ENCODE peak calls at places on chromosomes 7 and 10, in five cellular contexts. One of them, this sample, is unnamed. For H3K27me3, the result is how much of the 10 kb centered on the place peaks cover.

GRCh38 chr10:16910795-16911164 is 93.6 kb upstream of the RSU1 start:
- DNase-seq in uterus: no peak
- DNase-seq in right cardiac atrium: no peak
- DNase-seq in body of pancreas: no peak
- DNase-seq in CD8-positive, alpha-beta T cell: no peak
- DNase-seq in this sample: no peak

GRCh38 chr10:127919418-127920191 is 12.7 kb downstream of the PTPRE start:
- DNase-seq in uterus: no peak
- DNase-seq in CD8-positive, alpha-beta T cell: no peak
- DNase-seq in body of pancreas: no peak
- DNase-seq in right cardiac atrium: peak
- DNase-seq in this sample: no peak

GRCh38 chr7:157691521-157692155 is 354.8 kb downstream of the DNAJB6 start:
- DNase-seq in CD8-positive, alpha-beta T cell: no peak
- DNase-seq in uterus: no peak
- DNase-seq in body of pancreas: peak
- DNase-seq in right cardiac atrium: peak
- DNase-seq in this sample: no peak

GRCh38 chr7:54773472-54774399 is 14.7 kb upstream of the SEC61G start:
- DNase-seq in CD8-positive, alpha-beta T cell: peak
- DNase-seq in body of pancreas: peak
- DNase-seq in uterus: peak
- DNase-seq in right cardiac atrium: peak
- DNase-seq in this sample: peak

GRCh38 chr7:74282748-74283459 is 6.3 kb upstream of the CLIP2 start:
- DNase-seq in uterus: no peak
- DNase-seq in body of pancreas: no peak
- DNase-seq in CD8-positive, alpha-beta T cell: no peak
- DNase-seq in right cardiac atrium: no peak
- DNase-seq in this sample: no peak

GRCh38 chr10:76583711-76584161 is 1053.9 kb downstream of the KCNMA1 start:
- DNase-seq in uterus: no peak
- DNase-seq in body of pancreas: no peak
- DNase-seq in right cardiac atrium: no peak
- DNase-seq in CD8-positive, alpha-beta T cell: no peak
- DNase-seq in this sample: no peak

GRCh38 chr7:26198133-26198780 is 2.3 kb downstream of the HNRNPA2B1 start:
- DNase-seq in uterus: no peak
- DNase-seq in right cardiac atrium: no peak
- DNase-seq in CD8-positive, alpha-beta T cell: no peak
- DNase-seq in body of pancreas: no peak
- DNase-seq in this sample: peak

GRCh38 chr7:64774204-64774842 is 19.9 kb upstream of the ZNF138 start:
- DNase-seq in body of pancreas: no peak
- DNase-seq in CD8-positive, alpha-beta T cell: no peak
- DNase-seq in uterus: no peak
- DNase-seq in right cardiac atrium: no peak
- DNase-seq in this sample: no peak

GRCh38 chr7:46990761-46991160 is 591.1 kb downstream of the TNS3 start:
- DNase-seq in right cardiac atrium: no peak
- DNase-seq in body of pancreas: no peak
- DNase-seq in CD8-positive, alpha-beta T cell: no peak
- DNase-seq in uterus: no peak
- DNase-seq in this sample: no peak

GRCh38 chr10:132709471-132709951 is 76.4 kb downstream of the NKX6-2 start:
- DNase-seq in body of pancreas: no peak
- DNase-seq in CD8-positive, alpha-beta T cell: no peak
- DNase-seq in uterus: no peak
- DNase-seq in right cardiac atrium: peak
- DNase-seq in this sample: no peak

GRCh38 chr10:10923029-10923668 is 94.5 kb upstream of the CELF2 start:
- DNase-seq in body of pancreas: no peak
- DNase-seq in uterus: no peak
- DNase-seq in CD8-positive, alpha-beta T cell: no peak
- DNase-seq in right cardiac atrium: no peak
- DNase-seq in this sample: no peak

GRCh38 chr10:76082956-76083355 is 651.5 kb downstream of the LRMDA start:
- DNase-seq in right cardiac atrium: no peak
- DNase-seq in uterus: no peak
- DNase-seq in body of pancreas: no peak
- DNase-seq in CD8-positive, alpha-beta T cell: no peak
- DNase-seq in this sample: no peak

GRCh38 chr7:55400191-55400590 is 35.1 kb downstream of the LANCL2 start:
- DNase-seq in right cardiac atrium: no peak
- DNase-seq in uterus: no peak
- DNase-seq in body of pancreas: no peak
- DNase-seq in CD8-positive, alpha-beta T cell: no peak
- DNase-seq in this sample: no peak

GRCh38 chr7:82755705-82756551 is 312.4 kb upstream of the CACNA2D1 start:
- DNase-seq in CD8-positive, alpha-beta T cell: no peak
- DNase-seq in uterus: no peak
- DNase-seq in right cardiac atrium: no peak
- DNase-seq in body of pancreas: no peak
- DNase-seq in this sample: no peak

GRCh38 chr7:41693150-41693997 is 9.5 kb downstream of the INHBA start:
- DNase-seq in right cardiac atrium: peak
- DNase-seq in uterus: peak
- DNase-seq in CD8-positive, alpha-beta T cell: no peak
- DNase-seq in body of pancreas: no peak
- DNase-seq in this sample: no peak

GRCh38 chr7:41730668-41731067 is 27.8 kb upstream of the INHBA start:
- DNase-seq in CD8-positive, alpha-beta T cell: no peak
- DNase-seq in uterus: no peak
- DNase-seq in body of pancreas: no peak
- DNase-seq in right cardiac atrium: no peak
- DNase-seq in this sample: no peak

GRCh38 chr7:90678986-90679385 is 82.9 kb downstream of the CDK14 start:
- DNase-seq in uterus: no peak
- DNase-seq in right cardiac atrium: no peak
- DNase-seq in CD8-positive, alpha-beta T cell: no peak
- DNase-seq in body of pancreas: no peak
- DNase-seq in this sample: no peak

GRCh38 chr7:8442814-8443304 is 9.4 kb downstream of the NXPH1 start:
- DNase-seq in right cardiac atrium: peak
- DNase-seq in CD8-positive, alpha-beta T cell: peak
- DNase-seq in body of pancreas: peak
- DNase-seq in uterus: no peak
- DNase-seq in this sample: peak

GRCh38 chr10:79436850-79437103 is 8.6 kb downstream of the ZCCHC24 start:
- DNase-seq in body of pancreas: no peak
- DNase-seq in right cardiac atrium: no peak
- DNase-seq in uterus: no peak
- DNase-seq in CD8-positive, alpha-beta T cell: no peak
- DNase-seq in this sample: no peak

GRCh38 chr7:150686030-150686626 is 622 bp downstream of the GIMAP2 start:
- DNase-seq in right cardiac atrium: no peak
- DNase-seq in uterus: no peak
- DNase-seq in body of pancreas: no peak
- DNase-seq in CD8-positive, alpha-beta T cell: no peak
- DNase-seq in this sample: peak

GRCh38 chr10:22054946-22055345 is 51.4 kb upstream of the DNAJC1 start:
- DNase-seq in body of pancreas: no peak
- DNase-seq in CD8-positive, alpha-beta T cell: no peak
- DNase-seq in right cardiac atrium: no peak
- DNase-seq in uterus: no peak
- DNase-seq in this sample: no peak

GRCh38 chr10:132961864-132962622 is 19.7 kb upstream of the CFAP46 start:
- DNase-seq in uterus: peak
- DNase-seq in CD8-positive, alpha-beta T cell: peak
- DNase-seq in right cardiac atrium: peak
- DNase-seq in body of pancreas: peak
- DNase-seq in this sample: peak

GRCh38 chr7:4665661-4666060 is 16.4 kb upstream of the FOXK1 start:
- DNase-seq in CD8-positive, alpha-beta T cell: no peak
- DNase-seq in right cardiac atrium: no peak
- DNase-seq in uterus: no peak
- DNase-seq in body of pancreas: no peak
- DNase-seq in this sample: no peak

GRCh38 chr7:1647961-1648631 is 22.0 kb upstream of the ELFN1 start:
- DNase-seq in uterus: no peak
- DNase-seq in body of pancreas: peak
- DNase-seq in CD8-positive, alpha-beta T cell: no peak
- DNase-seq in right cardiac atrium: peak
- DNase-seq in this sample: no peak

GRCh38 chr10:130747359-130747758 is 564.2 kb downstream of the TCERG1L start:
- DNase-seq in body of pancreas: no peak
- DNase-seq in CD8-positive, alpha-beta T cell: no peak
- DNase-seq in right cardiac atrium: no peak
- DNase-seq in uterus: no peak
- DNase-seq in this sample: no peak

GRCh38 chr7:157690833-157691382 is 354.1 kb downstream of the DNAJB6 start:
- DNase-seq in body of pancreas: peak
- DNase-seq in right cardiac atrium: peak
- DNase-seq in uterus: peak
- DNase-seq in CD8-positive, alpha-beta T cell: no peak
- DNase-seq in this sample: no peak

GRCh38 chr7:64642875-64643274 is 23.1 kb upstream of the ZNF107 start:
- DNase-seq in CD8-positive, alpha-beta T cell: no peak
- DNase-seq in body of pancreas: no peak
- DNase-seq in uterus: no peak
- DNase-seq in right cardiac atrium: no peak
- DNase-seq in this sample: no peak

GRCh38 chr7:156725982-156726381 is 85.4 kb downstream of the RNF32 start:
- DNase-seq in body of pancreas: no peak
- DNase-seq in uterus: no peak
- DNase-seq in CD8-positive, alpha-beta T cell: no peak
- DNase-seq in right cardiac atrium: no peak
- DNase-seq in this sample: no peak

GRCh38 chr7:3243256-3243655 is 57.8 kb upstream of the SDK1 start:
- DNase-seq in uterus: no peak
- DNase-seq in right cardiac atrium: no peak
- DNase-seq in body of pancreas: no peak
- DNase-seq in CD8-positive, alpha-beta T cell: no peak
- DNase-seq in this sample: no peak

GRCh38 chr10:8404721-8405120 is 350.2 kb downstream of the GATA3 start:
- DNase-seq in CD8-positive, alpha-beta T cell: peak
- DNase-seq in body of pancreas: no peak
- DNase-seq in right cardiac atrium: no peak
- DNase-seq in uterus: no peak
- DNase-seq in this sample: peak

GRCh38 chr10:99742701-99743100 is 10.7 kb downstream of the CUTC start:
- DNase-seq in uterus: no peak
- DNase-seq in body of pancreas: no peak
- DNase-seq in right cardiac atrium: no peak
- DNase-seq in CD8-positive, alpha-beta T cell: no peak
- DNase-seq in this sample: no peak

GRCh38 chr10:32112055-32112454 is 55.8 kb upstream of the KIF5B start:
- DNase-seq in body of pancreas: no peak
- DNase-seq in right cardiac atrium: no peak
- DNase-seq in CD8-positive, alpha-beta T cell: no peak
- DNase-seq in uterus: no peak
- DNase-seq in this sample: no peak

GRCh38 chr10:77710759-77711682 is 73.4 kb upstream of the KCNMA1 start:
- DNase-seq in uterus: peak
- DNase-seq in right cardiac atrium: peak
- DNase-seq in body of pancreas: peak
- DNase-seq in CD8-positive, alpha-beta T cell: peak
- DNase-seq in this sample: peak

GRCh38 chr10:60130130-60130579 is 223.8 kb upstream of the CCDC6 start:
- DNase-seq in CD8-positive, alpha-beta T cell: no peak
- DNase-seq in body of pancreas: peak
- DNase-seq in uterus: no peak
- DNase-seq in right cardiac atrium: no peak
- DNase-seq in this sample: no peak

GRCh38 chr10:126017961-126018560 is 121.7 kb downstream of the FANK1 start:
- DNase-seq in CD8-positive, alpha-beta T cell: no peak
- DNase-seq in body of pancreas: no peak
- DNase-seq in right cardiac atrium: no peak
- DNase-seq in uterus: no peak
- DNase-seq in this sample: no peak

DNA sequence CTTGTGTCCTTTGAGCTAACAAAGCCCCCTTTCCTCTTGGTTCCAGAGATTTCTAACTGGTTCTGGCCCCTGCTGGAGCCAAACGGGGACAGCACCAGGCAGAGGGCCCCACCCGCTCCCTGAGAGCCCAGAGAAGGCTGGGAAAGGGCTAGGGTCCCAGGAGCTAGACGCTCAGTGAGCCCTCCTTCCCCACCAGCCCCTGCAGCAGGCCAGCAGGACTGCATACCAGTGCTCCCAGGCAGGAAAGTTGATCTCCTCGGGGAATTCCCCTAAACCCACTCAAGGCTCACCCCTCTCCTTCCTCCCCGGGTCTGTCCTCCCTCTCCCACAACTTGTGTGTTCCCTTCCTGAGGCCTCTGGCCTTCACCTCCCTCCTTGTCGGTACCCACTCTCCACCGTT is 47.7 kb downstream of the PAX2 start:
- DNase-seq in body of pancreas: no peak
- DNase-seq in right cardiac atrium: no peak
- DNase-seq in uterus: no peak
- DNase-seq in CD8-positive, alpha-beta T cell: no peak
- DNase-seq in this sample: no peak
- H3K27me3 ChIP-seq in body of pancreas: under half
- H3K27me3 ChIP-seq in right cardiac atrium: under half
- H3K27me3 ChIP-seq in uterus: under half
- H3K27me3 ChIP-seq in CD8-positive, alpha-beta T cell: under half
- H3K27me3 ChIP-seq in this sample: under half

GRCh38 chr10:91745086-91745831 is 53.0 kb upstream of the TNKS2 start:
- DNase-seq in body of pancreas: peak
- DNase-seq in uterus: no peak
- DNase-seq in CD8-positive, alpha-beta T cell: no peak
- DNase-seq in right cardiac atrium: peak
- DNase-seq in this sample: no peak

GRCh38 chr10:91740353-91740924 is 57.8 kb upstream of the TNKS2 start:
- DNase-seq in right cardiac atrium: no peak
- DNase-seq in uterus: no peak
- DNase-seq in body of pancreas: no peak
- DNase-seq in CD8-positive, alpha-beta T cell: no peak
- DNase-seq in this sample: no peak

GRCh38 chr10:91742189-91742588 is 56.0 kb upstream of the TNKS2 start:
- DNase-seq in uterus: no peak
- DNase-seq in right cardiac atrium: no peak
- DNase-seq in CD8-positive, alpha-beta T cell: no peak
- DNase-seq in body of pancreas: no peak
- DNase-seq in this sample: no peak

GRCh38 chr10:91743460-91743859 is 54.8 kb upstream of the TNKS2 start:
- DNase-seq in CD8-positive, alpha-beta T cell: no peak
- DNase-seq in right cardiac atrium: no peak
- DNase-seq in body of pancreas: no peak
- DNase-seq in uterus: no peak
- DNase-seq in this sample: no peak
- H3K27me3 ChIP-seq in CD8-positive, alpha-beta T cell: under half
- H3K27me3 ChIP-seq in right cardiac atrium: under half
- H3K27me3 ChIP-seq in body of pancreas: under half
- H3K27me3 ChIP-seq in uterus: under half
- H3K27me3 ChIP-seq in this sample: under half

GRCh38 chr10:53528974-53529373 is 756.4 kb upstream of the MBL2 start:
- DNase-seq in body of pancreas: no peak
- DNase-seq in right cardiac atrium: no peak
- DNase-seq in uterus: no peak
- DNase-seq in CD8-positive, alpha-beta T cell: no peak
- DNase-seq in this sample: no peak
- H3K27me3 ChIP-seq in body of pancreas: under half
- H3K27me3 ChIP-seq in right cardiac atrium: under half
- H3K27me3 ChIP-seq in uterus: under half
- H3K27me3 ChIP-seq in CD8-positive, alpha-beta T cell: under half
- H3K27me3 ChIP-seq in this sample: under half

GRCh38 chr7:155399577-155399976 is 58.4 kb upstream of the EN2 start:
- DNase-seq in right cardiac atrium: no peak
- DNase-seq in body of pancreas: no peak
- DNase-seq in uterus: no peak
- DNase-seq in CD8-positive, alpha-beta T cell: no peak
- DNase-seq in this sample: no peak
- H3K27me3 ChIP-seq in right cardiac atrium: under half
- H3K27me3 ChIP-seq in body of pancreas: under half
- H3K27me3 ChIP-seq in uterus: under half
- H3K27me3 ChIP-seq in CD8-positive, alpha-beta T cell: under half
- H3K27me3 ChIP-seq in this sample: under half